ENCODE peak calls at places on chromosomes 6 and 20, in ten cellular contexts. One of them, this sample, is unnamed.

GRCh38 chr6:169722362-169723199 is 1.7 kb downstream of the PHF10 start:
- DNase-seq in ACHN: peak
- DNase-seq in ureter: no peak
- DNase-seq in SHP77: no peak
- DNase-seq in neural crest cell: peak
- DNase-seq in stimulated activated CD4-positive, alpha-beta T cell treated with anti-CD3 and anti-CD28 coated beads, TNF-alpha, amount 100 ng/mL, for 4 hours: no peak
- DNase-seq in BJ: no peak
- DNase-seq in GM13976: peak
- DNase-seq in left cardiac atrium: peak
- DNase-seq in right lobe of liver: peak
- DNase-seq in this sample: peak

GRCh38 chr20:24781061-24781980 is 167.7 kb upstream of the CST7 start:
- DNase-seq in GM13976: no peak
- DNase-seq in neural crest cell: no peak
- DNase-seq in ACHN: peak
- DNase-seq in BJ: no peak
- DNase-seq in right lobe of liver: peak
- DNase-seq in ureter: no peak
- DNase-seq in left cardiac atrium: no peak
- DNase-seq in stimulated activated CD4-positive, alpha-beta T cell treated with anti-CD3 and anti-CD28 coated beads, TNF-alpha, amount 100 ng/mL, for 4 hours: no peak
- DNase-seq in SHP77: no peak
- DNase-seq in this sample: peak

GRCh38 chr20:40591104-40591503 is 97.9 kb downstream of the MAFB start:
- DNase-seq in ureter: no peak
- DNase-seq in SHP77: no peak
- DNase-seq in GM13976: no peak
- DNase-seq in ACHN: no peak
- DNase-seq in stimulated activated CD4-positive, alpha-beta T cell treated with anti-CD3 and anti-CD28 coated beads, TNF-alpha, amount 100 ng/mL, for 4 hours: no peak
- DNase-seq in right lobe of liver: no peak
- DNase-seq in neural crest cell: no peak
- DNase-seq in left cardiac atrium: no peak
- DNase-seq in BJ: no peak
- DNase-seq in this sample: no peak

GRCh38 chr6:44104661-44105060 is 22.6 kb downstream of the MRPL14 start:
- DNase-seq in SHP77: no peak
- DNase-seq in GM13976: no peak
- DNase-seq in left cardiac atrium: peak
- DNase-seq in BJ: no peak
- DNase-seq in ACHN: no peak
- DNase-seq in ureter: no peak
- DNase-seq in neural crest cell: no peak
- DNase-seq in stimulated activated CD4-positive, alpha-beta T cell treated with anti-CD3 and anti-CD28 coated beads, TNF-alpha, amount 100 ng/mL, for 4 hours: no peak
- DNase-seq in right lobe of liver: peak
- DNase-seq in this sample: no peak

GRCh38 chr20:61643631-61644386 is 391.7 kb downstream of the CDH4 start:
- DNase-seq in SHP77: no peak
- DNase-seq in ACHN: no peak
- DNase-seq in neural crest cell: no peak
- DNase-seq in stimulated activated CD4-positive, alpha-beta T cell treated with anti-CD3 and anti-CD28 coated beads, TNF-alpha, amount 100 ng/mL, for 4 hours: no peak
- DNase-seq in GM13976: no peak
- DNase-seq in left cardiac atrium: peak
- DNase-seq in ureter: no peak
- DNase-seq in BJ: no peak
- DNase-seq in right lobe of liver: no peak
- DNase-seq in this sample: no peak

GRCh38 chr20:34575271-34575670 is 16.8 kb downstream of the MAP1LC3A start:
- DNase-seq in stimulated activated CD4-positive, alpha-beta T cell treated with anti-CD3 and anti-CD28 coated beads, TNF-alpha, amount 100 ng/mL, for 4 hours: no peak
- DNase-seq in ACHN: no peak
- DNase-seq in SHP77: no peak
- DNase-seq in ureter: peak
- DNase-seq in right lobe of liver: no peak
- DNase-seq in neural crest cell: no peak
- DNase-seq in left cardiac atrium: no peak
- DNase-seq in GM13976: no peak
- DNase-seq in BJ: no peak
- DNase-seq in this sample: no peak

GRCh38 chr20:50304883-50305635 is 114.4 kb downstream of the CEBPB start:
- DNase-seq in GM13976: no peak
- DNase-seq in ureter: peak
- DNase-seq in left cardiac atrium: peak
- DNase-seq in stimulated activated CD4-positive, alpha-beta T cell treated with anti-CD3 and anti-CD28 coated beads, TNF-alpha, amount 100 ng/mL, for 4 hours: no peak
- DNase-seq in ACHN: no peak
- DNase-seq in SHP77: no peak
- DNase-seq in BJ: peak
- DNase-seq in neural crest cell: no peak
- DNase-seq in right lobe of liver: peak
- DNase-seq in this sample: no peak

GRCh38 chr20:51542033-51542893 is at the start of gene NFATC2:
- DNase-seq in neural crest cell: no peak
- DNase-seq in left cardiac atrium: peak
- DNase-seq in right lobe of liver: peak
- DNase-seq in SHP77: no peak
- DNase-seq in GM13976: peak
- DNase-seq in stimulated activated CD4-positive, alpha-beta T cell treated with anti-CD3 and anti-CD28 coated beads, TNF-alpha, amount 100 ng/mL, for 4 hours: peak
- DNase-seq in BJ: no peak
- DNase-seq in ureter: peak
- DNase-seq in ACHN: peak
- DNase-seq in this sample: peak

GRCh38 chr6:41262401-41262800 is 24.1 kb downstream of the TREM1 start:
- DNase-seq in ACHN: no peak
- DNase-seq in ureter: no peak
- DNase-seq in left cardiac atrium: no peak
- DNase-seq in neural crest cell: no peak
- DNase-seq in SHP77: no peak
- DNase-seq in BJ: no peak
- DNase-seq in right lobe of liver: no peak
- DNase-seq in stimulated activated CD4-positive, alpha-beta T cell treated with anti-CD3 and anti-CD28 coated beads, TNF-alpha, amount 100 ng/mL, for 4 hours: no peak
- DNase-seq in GM13976: no peak
- DNase-seq in this sample: no peak